ENCODE peak calls at places on chromosomes 4 and X, in five cellular contexts. D is omental fat pad; L is CD8-positive, alpha-beta T cell; V is fibroblast of lung; W is endothelial cell of umbilical vein. K is an unnamed sample.

GRCh38 chr4:26020083-26020668 is 106.2 kb downstream of the SMIM20 start:
- DNase-seq in D (no peak), L (no peak), V (peak; percentile 89), W (no peak), K (no peak)

GRCh38 chrX:12563121-12563520 is 228.1 kb upstream of the PRPS2 start:
- DNase-seq in D (no peak), L (no peak), V (peak; percentile 49), W (no peak), K (no peak)

GRCh38 chrX:33134164-33134563 is 77.2 kb downstream of the DMD start:
- DNase-seq in D (no peak), L (no peak), V (no peak), W (no peak), K (no peak)

GRCh38 chr4:55849724-55850123 is 3.7 kb upstream of the EXOC1 start:
- DNase-seq in D (no peak), L (no peak), V (no peak), W (no peak), K (no peak)

GRCh38 chrX:68504237-68504636 is 5.4 kb downstream of the YIPF6 start:
- DNase-seq in D (no peak), L (peak; percentile 59), V (peak; percentile 78), W (peak; percentile 2), K (no peak)

GRCh38 chr4:153241970-153242847 is 38.0 kb downstream of the TRIM2 start:
- DNase-seq in D (no peak), L (no peak), V (peak; percentile 26), W (peak; percentile 83), K (no peak)

GRCh38 chr4:36152712-36153111 is 91.6 kb downstream of the ARAP2 start:
- DNase-seq in D (no peak), L (no peak), V (no peak), W (no peak), K (no peak)

GRCh38 chrX:39896951-39897740 is 200.6 kb downstream of the BCOR start:
- DNase-seq in D (no peak), L (no peak), V (peak; percentile 82), W (no peak), K (no peak)

GRCh38 chr4:2842667-2843022 is 999 bp upstream of the ADD1 start:
- DNase-seq in D (no peak), L (no peak), V (peak; percentile 10), W (no peak), K (no peak)

GRCh38 chr4:87087015-87087920 is 133.2 kb downstream of the KLHL8 start:
- DNase-seq in D (no peak), L (no peak), V (no peak), W (no peak), K (no peak)

GRCh38 chrX:10190367-10190766 is 33.6 kb downstream of the CLCN4 start:
- DNase-seq in D (no peak), L (no peak), V (peak; percentile 73), W (peak; percentile 58), K (peak; percentile 63)

GRCh38 chr4:101065935-101066485 is 281.3 kb downstream of the PPP3CA start:
- DNase-seq in D (no peak), L (no peak), V (no peak), W (no peak), K (no peak)

GRCh38 chrX:154529206-154529612 is 13.2 kb upstream of the FAM3A start:
- DNase-seq in D (no peak), L (no peak), V (no peak), W (no peak), K (no peak)

GRCh38 chr4:69224891-69225290 is 10.3 kb upstream of the UGT2B11 start:
- DNase-seq in D (no peak), L (no peak), V (no peak), W (no peak), K (no peak)

GRCh38 chr4:5656415-5656814 is 51.9 kb downstream of the EVC2 start:
- DNase-seq in D (no peak), L (no peak), V (no peak), W (no peak), K (no peak)

GRCh38 chrX:118497180-118497814 is 1.7 kb downstream of the DOCK11 start:
- DNase-seq in D (no peak), L (peak; percentile 28), V (no peak), W (no peak), K (no peak)

GRCh38 chr4:114019276-114019971 is 40.0 kb upstream of the ARSJ start:
- DNase-seq in D (no peak), L (no peak), V (peak; percentile 25), W (peak; percentile 56), K (no peak)

GRCh38 chr4:153514001-153514526 is 47.9 kb downstream of the TMEM131L start:
- DNase-seq in D (no peak), L (no peak), V (peak; percentile 96), W (peak; percentile 79), K (no peak)

GRCh38 chr4:125317526-125317880 is 2.7 kb downstream of the FAT4 start:
- DNase-seq in D (no peak), L (no peak), V (peak; percentile 55), W (no peak), K (peak; percentile 49)

GRCh38 chr4:121789960-121790829 is 10.9 kb upstream of the EXOSC9 start:
- DNase-seq in D (no peak), L (no peak), V (peak; percentile 89), W (peak; percentile 84), K (no peak)

GRCh38 chrX:133923113-133923512 is 62.3 kb downstream of the GPC3 start:
- DNase-seq in D (no peak), L (peak; percentile 21), V (no peak), W (no peak), K (no peak)

GRCh38 chr4:16596267-16596666 is 302.2 kb downstream of the LDB2 start:
- DNase-seq in D (no peak), L (no peak), V (no peak), W (no peak), K (no peak)

GRCh38 chrX:12610079-12610478 is 181.1 kb upstream of the PRPS2 start:
- DNase-seq in D (no peak), L (no peak), V (peak; percentile 87), W (no peak), K (no peak)

GRCh38 chr4:139951051-139951450 is 202.9 kb downstream of the MAML3 start:
- DNase-seq in D (no peak), L (no peak), V (peak; percentile 74), W (no peak), K (no peak)

GRCh38 chrX:41447897-41448296 is 754 bp downstream of the NYX start:
- DNase-seq in D (no peak), L (no peak), V (no peak), W (no peak), K (no peak)

GRCh38 chr4:69239777-69240176 is 25.2 kb upstream of the UGT2B11 start:
- DNase-seq in D (no peak), L (no peak), V (no peak), W (no peak), K (no peak)

GRCh38 chr4:100075056-100075455 is 115.2 kb downstream of the DDIT4L start:
- DNase-seq in D (no peak), L (no peak), V (peak; percentile 68), W (no peak), K (no peak)

DNA sequence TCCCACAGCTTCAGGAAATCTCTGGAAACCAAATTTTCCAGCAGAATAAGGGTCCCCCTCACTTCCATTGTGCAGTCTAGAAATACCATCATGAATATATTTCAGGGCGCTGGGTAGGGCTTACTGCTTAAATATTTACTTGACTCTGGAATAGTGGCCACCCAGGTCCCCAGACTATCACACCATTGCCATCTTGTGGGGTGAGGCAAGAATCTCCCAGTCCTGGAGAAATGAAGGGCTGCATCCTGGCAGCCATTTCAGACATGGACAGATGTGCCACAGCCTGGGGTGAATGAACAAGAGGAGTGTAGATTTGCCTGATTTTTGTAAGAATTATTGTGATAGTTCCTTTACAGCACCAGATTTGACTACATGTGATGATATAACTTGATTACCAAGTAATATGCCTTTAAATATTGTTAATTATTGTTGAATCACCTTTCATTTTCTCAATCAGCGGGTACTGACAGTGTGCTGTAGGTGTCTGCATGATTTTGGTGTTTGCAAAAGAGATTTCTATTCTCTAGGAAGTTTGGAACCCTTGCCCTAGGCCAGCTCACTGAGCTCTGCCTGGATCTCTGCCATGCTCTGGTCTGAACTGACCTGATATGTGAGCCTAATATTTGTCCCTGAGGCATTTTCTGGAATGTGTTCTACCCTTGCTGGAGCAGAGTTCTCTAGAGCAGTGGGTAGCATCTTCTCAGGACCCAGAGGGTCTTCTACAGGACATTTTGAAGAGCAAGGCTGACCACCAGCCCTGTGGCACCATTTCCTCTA is 183.4 kb downstream of the KIT start:
- DNase-seq in D (no peak), L (no peak), V (no peak), W (no peak), K (no peak)
- TF ChIP-seq CTCF in D (no peak), L (no peak), V (peak; percentile 30), W (no peak), K (no peak)

GRCh38 chr4:8081171-8081570 is 77.4 kb downstream of the ABLIM2 start:
- DNase-seq in D (no peak), L (no peak), V (no peak), W (no peak), K (no peak)

GRCh38 chr4:8082517-8083055 is 76.0 kb downstream of the ABLIM2 start:
- DNase-seq in D (no peak), L (no peak), V (peak; percentile 12), W (peak; percentile 83), K (no peak)

GRCh38 chr4:8083086-8083825 is 75.4 kb downstream of the ABLIM2 start:
- DNase-seq in D (no peak), L (no peak), V (no peak), W (no peak), K (no peak)

GRCh38 chr4:8080754-8081065 is 77.9 kb downstream of the ABLIM2 start:
- DNase-seq in D (no peak), L (no peak), V (no peak), W (no peak), K (no peak)

GRCh38 chr4:8081621-8082516 is 76.7 kb downstream of the ABLIM2 start:
- DNase-seq in D (no peak), L (no peak), V (no peak), W (no peak), K (no peak)
- TF ChIP-seq CTCF in D (no peak), L (no peak), V (no peak), W (no peak), K (no peak)

GRCh38 chr4:147576084-147576483 is 41.1 kb upstream of the TMEM184C start:
- DNase-seq in D (no peak), L (no peak), V (no peak), W (no peak), K (no peak)

GRCh38 chr4:147567276-147567675 is 49.9 kb upstream of the TMEM184C start:
- DNase-seq in D (no peak), L (no peak), V (no peak), W (no peak), K (no peak)

GRCh38 chr4:147566762-147567161 is 50.4 kb upstream of the TMEM184C start:
- DNase-seq in D (no peak), L (no peak), V (no peak), W (no peak), K (no peak)

GRCh38 chr4:147571021-147571770 is 46.0 kb upstream of the TMEM184C start:
- DNase-seq in D (no peak), L (no peak), V (no peak), W (no peak), K (no peak)

DNA sequence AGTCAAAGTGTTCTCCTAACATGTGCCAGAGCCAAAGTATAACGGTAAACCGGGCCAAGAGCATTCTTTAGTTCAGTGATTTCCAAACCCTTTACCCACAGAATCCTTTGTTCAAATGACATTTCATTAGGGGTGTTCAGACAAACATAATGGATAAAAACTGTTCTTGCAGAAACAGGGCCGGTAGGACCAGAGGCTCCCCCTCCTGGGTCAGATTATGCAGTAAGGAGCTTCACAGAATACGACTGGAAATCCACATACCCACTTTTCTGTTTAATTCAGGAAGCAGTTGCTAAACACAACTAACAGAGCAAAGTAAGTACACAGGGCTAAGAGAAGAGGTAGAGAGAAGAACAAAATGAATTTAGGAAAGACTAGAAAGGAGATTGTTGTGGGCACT is 46.6 kb upstream of the TMEM184C start:
- DNase-seq in D (no peak), L (no peak), V (peak; percentile 39), W (no peak), K (no peak)
- TF ChIP-seq CTCF in D (no peak), L (no peak), V (peak; percentile 34), W (no peak), K (no peak)

GRCh38 chr4:116599859-116600258 is 485.5 kb downstream of the TRAM1L1 start:
- DNase-seq in D (no peak), L (no peak), V (no peak), W (no peak), K (no peak)
- TF ChIP-seq CTCF in D (no peak), L (no peak), V (no peak), W (no peak), K (no peak)